ENCODE peak calls at places on chromosomes 11 and 22, in six cellular contexts. H is K562; M is CD8-positive, alpha-beta T cell; K is activated T-cell treated with anti-CD3 and anti-CD28 coated beads for 48 hours; N is CD8-positive, alpha-beta memory T cell; S is germinal center. Q is an unnamed sample.
A peak's percentile ranks its signal among the peaks of the same experiment; 100 is the strongest.

GRCh38 chr11:66371627-66372415 is at the start of gene SLC29A2:
- DNase-seq in H (peak; percentile 96), M (peak; percentile 80), K (peak; percentile 80), N (peak; percentile 74), S (peak; percentile 41), Q (peak; percentile 90)

GRCh38 chr22:17009640-17010291 is 1.7 kb upstream of the GAB4 start:
- DNase-seq in H (no peak), M (no peak), K (no peak), N (no peak), S (no peak), Q (no peak)

GRCh38 chr11:66113132-66113856 is 43.2 kb downstream of the PACS1 start:
- DNase-seq in H (no peak), M (no peak), K (no peak), N (no peak), S (no peak), Q (no peak)

GRCh38 chr22:49423125-49423650 is 404.5 kb downstream of the BRD1 start:
- DNase-seq in H (no peak), M (no peak), K (no peak), N (no peak), S (no peak), Q (no peak)

GRCh38 chr22:30568137-30568805 is 6.2 kb downstream of the GAL3ST1 start:
- DNase-seq in H (no peak), M (no peak), K (no peak), N (no peak), S (no peak), Q (no peak)

GRCh38 chr11:17275376-17276235 is 933 bp upstream of the NUCB2 start:
- DNase-seq in H (no peak), M (no peak), K (no peak), N (no peak), S (no peak), Q (no peak)

GRCh38 chr11:71298016-71298550 is 45.7 kb upstream of the SHANK2 start:
- DNase-seq in H (no peak), M (no peak), K (no peak), N (no peak), S (no peak), Q (no peak)

GRCh38 chr22:21632237-21632895 is at the start of gene CCDC116:
- DNase-seq in H (peak; percentile 100), M (peak; percentile 66), K (peak; percentile 63), N (peak; percentile 74), S (peak; percentile 50), Q (no peak)

GRCh38 chr11:64684357-64684756 is 38.6 kb downstream of the NRXN2 start:
- DNase-seq in H (no peak), M (no peak), K (no peak), N (no peak), S (no peak), Q (no peak)

GRCh38 chr11:30763951-30764350 is 177.8 kb upstream of the MPPED2 start:
- DNase-seq in H (no peak), M (no peak), K (no peak), N (no peak), S (no peak), Q (no peak)

GRCh38 chr22:47783433-47784366 is 1021.2 kb downstream of the TBC1D22A start:
- DNase-seq in H (no peak), M (no peak), K (no peak), N (no peak), S (no peak), Q (no peak)

GRCh38 chr11:73866586-73866996 is 10.1 kb downstream of the COA4 start:
- DNase-seq in H (no peak), M (no peak), K (no peak), N (no peak), S (no peak), Q (no peak)

GRCh38 chr11:121964591-121964990 is 151.4 kb downstream of the BLID start:
- DNase-seq in H (no peak), M (no peak), K (no peak), N (no peak), S (no peak), Q (no peak)

GRCh38 chr11:35012467-35013191 is 96.2 kb downstream of the PDHX start:
- DNase-seq in H (no peak), M (peak; percentile 12), K (no peak), N (peak; percentile 48), S (no peak), Q (peak; percentile 60)

GRCh38 chr11:14906614-14907392 is 14.8 kb upstream of the CYP2R1 start:
- DNase-seq in H (no peak), M (no peak), K (no peak), N (no peak), S (no peak), Q (peak; percentile 8)